ENCODE peak calls at places on chromosomes 7 and 10, in ten cellular contexts. B is GM12864, G is left ventricle myocardium inferior, M is AG04449, T is cardiac fibroblast, E is foreskin fibroblast, F is AG04450, V is uterus, W is endodermal cell, U is AG09309. L is an unnamed sample.

GRCh38 chr10:70331486-70332268 is 47.9 kb upstream of the NPFFR1 start:
- DNase-seq in T (peak), M (peak), V (peak), F (peak), U (peak), G (peak), W (peak), B (peak), E (peak), L (peak)

GRCh38 chr7:80313716-80314115 is 179.1 kb downstream of the GNAI1 start:
- DNase-seq in M (no peak), B (no peak), U (no peak), G (no peak), W (no peak), T (no peak), F (no peak), E (no peak), V (no peak), L (no peak)

GRCh38 chr10:79102056-79102874 is 33.5 kb downstream of the ZMIZ1 start:
- DNase-seq in M (no peak), U (no peak), E (peak), W (no peak), T (peak), F (no peak), B (no peak), G (peak), V (peak), L (no peak)

GRCh38 chr10:28592953-28593352 is 60.0 kb downstream of the WAC start:
- DNase-seq in B (no peak), E (peak), W (no peak), G (no peak), M (peak), F (peak), T (peak), U (peak), V (no peak), L (no peak)

GRCh38 chr10:116738359-116738738 is 4.0 kb downstream of the HSPA12A start:
- DNase-seq in E (no peak), B (no peak), M (no peak), U (no peak), V (no peak), W (no peak), G (no peak), F (no peak), T (no peak), L (no peak)

GRCh38 chr7:79453558-79454324 is at the start of gene MAGI2:
- DNase-seq in W (peak), G (peak), V (peak), T (peak), E (peak), U (peak), M (no peak), B (no peak), F (peak), L (peak)

GRCh38 chr10:6114299-6114698 is 25.5 kb downstream of the RBM17 start:
- DNase-seq in B (no peak), G (no peak), E (peak), M (no peak), T (no peak), F (no peak), V (no peak), U (no peak), W (no peak), L (no peak)

GRCh38 chr10:55881588-55881987 is 479.5 kb downstream of the ZWINT start:
- DNase-seq in B (no peak), U (no peak), T (no peak), M (no peak), F (no peak), W (no peak), G (no peak), V (no peak), E (no peak), L (no peak)

GRCh38 chr7:15368653-15369052 is 193.2 kb downstream of the AGMO start:
- DNase-seq in V (no peak), W (no peak), B (no peak), G (no peak), T (no peak), U (no peak), E (no peak), F (no peak), M (no peak), L (no peak)

GRCh38 chr7:15370441-15370840 is 191.4 kb downstream of the AGMO start:
- DNase-seq in B (no peak), V (no peak), M (no peak), W (no peak), F (no peak), G (no peak), U (no peak), E (no peak), T (no peak), L (no peak)

GRCh38 chr7:15367897-15368296 is 193.9 kb downstream of the AGMO start:
- DNase-seq in V (no peak), E (no peak), T (no peak), F (no peak), U (no peak), W (no peak), B (no peak), M (no peak), G (no peak), L (no peak)
- H3K4me3 ChIP-seq in V (no peak), E (no peak), T (no peak), F (no peak), U (no peak), W (no peak), B (no peak), M (no peak), G (no peak), L (no peak)

GRCh38 chr10:114239994-114240345 is 916 bp downstream of the VWA2 start:
- DNase-seq in V (no peak), W (peak), F (no peak), T (no peak), M (no peak), E (no peak), G (no peak), B (no peak), U (no peak), L (no peak)
- TF ChIP-seq CTCF in V (no peak), W (no peak), F (no peak), T (no peak), M (no peak), E (no peak), G (no peak), B (no peak), U (no peak), L (no peak)

GRCh38 chr10:16521311-16522016 is at the start of gene C1QL3:
- DNase-seq in V (no peak), W (peak), T (peak), F (no peak), M (no peak), E (peak), U (no peak), B (no peak), G (no peak), L (no peak)

GRCh38 chr10:16518822-16519221 is 2.9 kb downstream of the C1QL3 start:
- DNase-seq in T (no peak), V (no peak), E (no peak), F (no peak), U (no peak), B (no peak), W (no peak), G (no peak), M (no peak), L (no peak)

GRCh38 chr10:16519908-16520861 is 1.5 kb downstream of the C1QL3 start:
- DNase-seq in W (peak), E (peak), G (no peak), B (no peak), V (no peak), U (no peak), M (no peak), F (no peak), T (no peak), L (no peak)

GRCh38 chr10:16519250-16519907 is 2.3 kb downstream of the C1QL3 start:
- DNase-seq in M (no peak), F (no peak), U (no peak), E (peak), B (no peak), G (no peak), T (no peak), W (peak), V (no peak), L (no peak)

GRCh38 chr10:16520900-16521299 is 779 bp downstream of the C1QL3 start:
- DNase-seq in E (peak), T (peak), M (no peak), B (no peak), U (no peak), W (peak), F (no peak), G (peak), V (no peak), L (no peak)
- H3K4me3 ChIP-seq in E (peak), T (peak), M (peak), B (peak), U (peak), W (peak), F (peak), G (peak), V (peak), L (peak)

GRCh38 chr7:158394936-158395335 is 192.7 kb downstream of the PTPRN2 start:
- DNase-seq in E (no peak), U (no peak), T (no peak), M (no peak), W (peak), V (no peak), G (peak), B (no peak), F (no peak), L (no peak)
- TF ChIP-seq CTCF in E (no peak), U (peak), T (peak), M (no peak), W (peak), V (peak), G (peak), B (peak), F (no peak), L (peak)